ENCODE peak calls at places on chromosomes 11 and 22, in ten cellular contexts. V is neural crest cell; X is GM10248; Y is globus pallidus; F is stomach; J is activated CD4-positive, alpha-beta T cell treated with anti-CD3 and anti-CD28 coated beads for 4 hours; Z is activated T-helper 1 cell treated with Interleukin-2 at 50 U/mL for 16 hours; N is stimulated activated CD4-positive, alpha-beta T cell treated with anti-CD3 and anti-CD28 coated beads, Interleukin-2, amount 100 ng/mL, for 24 hours; S is GM23248; W is SW480. G is an unnamed sample.

GRCh38 chr11:130369713-130370112 is 55.0 kb upstream of the ZBTB44 start:
- DNase-seq in Z (no peak), Y (peak), N (no peak), J (no peak), S (no peak), X (no peak), F (no peak), V (no peak), W (no peak), G (no peak)

GRCh38 chr11:117927926-117928325 is 1.3 kb downstream of the TMPRSS13 start:
- DNase-seq in F (no peak), N (no peak), V (no peak), Y (no peak), W (no peak), S (no peak), Z (no peak), X (no peak), J (no peak), G (no peak)

GRCh38 chr11:120547871-120548681 is 36.5 kb downstream of the GRIK4 start:
- DNase-seq in N (no peak), Z (no peak), F (peak), V (no peak), Y (peak), W (peak), J (no peak), S (peak), X (no peak), G (peak)

GRCh38 chr11:96524475-96524874 is 134.7 kb downstream of the JRKL start:
- DNase-seq in Z (no peak), V (no peak), S (peak), W (no peak), Y (no peak), X (no peak), N (no peak), J (no peak), F (no peak), G (no peak)

GRCh38 chr11:10042699-10043098 is 251.3 kb downstream of the SBF2 start:
- DNase-seq in Y (no peak), S (peak), Z (no peak), N (no peak), F (no peak), J (no peak), W (no peak), V (no peak), X (no peak), G (no peak)

GRCh38 chr22:18035740-18036139 is 11.4 kb upstream of the MICAL3 start:
- DNase-seq in X (no peak), N (no peak), S (no peak), F (peak), Y (no peak), V (no peak), Z (no peak), W (peak), J (no peak), G (no peak)

GRCh38 chr22:29243874-29244446 is 23.8 kb downstream of the RHBDD3 start:
- DNase-seq in Y (no peak), V (no peak), S (no peak), Z (no peak), W (no peak), N (no peak), J (no peak), F (no peak), X (no peak), G (no peak)

GRCh38 chr22:36285545-36285944 is 32.6 kb downstream of the APOL1 start:
- DNase-seq in W (no peak), J (no peak), Y (no peak), S (no peak), X (no peak), F (no peak), V (no peak), N (no peak), Z (no peak), G (no peak)

GRCh38 chr11:135006800-135007199 is 594.8 kb upstream of the B3GAT1 start:
- DNase-seq in W (no peak), S (no peak), Y (peak), V (no peak), F (no peak), J (no peak), N (no peak), X (no peak), Z (no peak), G (no peak)

GRCh38 chr11:134034496-134035381 is 34.1 kb upstream of the JAM3 start:
- DNase-seq in S (peak), Y (no peak), F (peak), X (no peak), J (no peak), W (no peak), V (no peak), N (no peak), Z (no peak), G (peak)

GRCh38 chr11:2651826-2652237 is 48.0 kb downstream of the KCNQ1OT1 start:
- DNase-seq in S (no peak), W (no peak), Z (no peak), F (no peak), X (no peak), Y (no peak), N (no peak), J (no peak), V (no peak), G (no peak)

GRCh38 chr11:1531961-1532586 is 40.0 kb downstream of the DUSP8 start:
- DNase-seq in S (peak), V (no peak), W (no peak), J (no peak), Z (no peak), N (no peak), F (no peak), X (no peak), Y (peak), G (no peak)

GRCh38 chr11:119316729-119317591 is at the start of gene MCAM:
- DNase-seq in S (peak), N (no peak), J (no peak), F (no peak), W (peak), Y (peak), V (peak), X (no peak), Z (no peak), G (peak)

GRCh38 chr11:68038718-68039525 is at the start of gene TCIRG1:
- DNase-seq in F (peak), W (peak), V (peak), J (peak), Z (peak), N (peak), S (peak), X (peak), Y (peak), G (no peak)

GRCh38 chr11:43923327-43924111 is 18.9 kb upstream of the C11orf96 start:
- DNase-seq in W (peak), Y (peak), V (no peak), F (no peak), X (no peak), Z (no peak), N (no peak), J (no peak), S (peak), G (peak)

GRCh38 chr11:62727833-62728721 is at the start of gene TTC9C:
- DNase-seq in J (peak), W (peak), X (peak), V (peak), Y (peak), S (peak), Z (peak), F (peak), N (peak), G (peak)

GRCh38 chr11:34380696-34381095 is 22.9 kb upstream of the ABTB2 start:
- DNase-seq in Y (no peak), N (no peak), J (no peak), X (no peak), F (no peak), Z (no peak), W (peak), V (no peak), S (peak), G (no peak)

GRCh38 chr11:117786099-117786870 is 10.7 kb downstream of the DSCAML1 start:
- DNase-seq in J (no peak), W (peak), N (no peak), V (no peak), X (no peak), S (no peak), F (no peak), Z (no peak), Y (no peak), G (no peak)

GRCh38 chr11:125074511-125075241 is 11.6 kb downstream of the SLC37A2 start:
- DNase-seq in X (peak), Y (no peak), Z (no peak), V (no peak), J (no peak), F (no peak), W (no peak), S (no peak), N (no peak), G (no peak)

G was measured in NCI-H1417.